ENCODE peak calls at places on chromosomes 7 and 10, in nine cellular contexts. J is germinal center; T is brain microvascular endothelial cell; B is EH; A is heart left ventricle; Q is left lung; L is PC-3; S is CD4-positive, CD25-positive, alpha-beta regulatory T cell; H is type B pancreatic cell. Z is an unnamed sample.

GRCh38 chr7:113790025-113790424 is 128.8 kb downstream of the PPP1R3A start:
- DNase-seq in H (no peak), A (peak), T (no peak), Q (no peak), B (no peak), S (no peak), L (no peak), J (no peak), Z (no peak)

GRCh38 chr10:35797187-35797586 is 155.1 kb upstream of the FZD8 start:
- DNase-seq in A (no peak), S (no peak), J (no peak), B (peak), T (peak), Q (no peak), H (no peak), L (no peak), Z (no peak)

GRCh38 chr7:76064208-76064970 is 16.5 kb downstream of the MDH2 start:
- DNase-seq in T (no peak), A (no peak), S (no peak), L (no peak), Q (no peak), H (no peak), B (no peak), J (no peak), Z (no peak)

GRCh38 chr10:44995581-44995913 is 5.2 kb upstream of the ZNF22 start:
- DNase-seq in B (no peak), A (no peak), L (no peak), H (no peak), T (no peak), J (no peak), S (no peak), Q (no peak), Z (no peak)

GRCh38 chr7:44277391-44277790 is 48.0 kb downstream of the CAMK2B start:
- DNase-seq in J (no peak), H (no peak), Q (peak), L (no peak), A (peak), T (no peak), B (no peak), S (no peak), Z (no peak)

GRCh38 chr10:55500931-55501559 is 700.0 kb upstream of the PCDH15 start:
- DNase-seq in Q (no peak), S (no peak), L (peak), B (no peak), T (peak), A (no peak), J (no peak), H (no peak), Z (peak)

GRCh38 chr10:126663328-126663727 is 7.2 kb downstream of the C10orf90 start:
- DNase-seq in J (no peak), H (no peak), B (peak), S (no peak), A (no peak), T (peak), Q (no peak), L (no peak), Z (peak)

GRCh38 chr7:33880787-33881186 is 24.6 kb upstream of the BMPER start:
- DNase-seq in J (no peak), L (peak), H (no peak), T (no peak), A (no peak), S (no peak), B (peak), Q (no peak), Z (peak)

GRCh38 chr7:142463401-142463850 is 205.6 kb upstream of the PRSS58 start:
- DNase-seq in H (no peak), T (no peak), L (no peak), Q (no peak), A (no peak), S (peak), J (no peak), B (peak), Z (no peak)

GRCh38 chr10:14700551-14700950 is 74.1 kb downstream of the FAM107B start:
- DNase-seq in J (no peak), Q (no peak), L (no peak), A (no peak), S (no peak), T (no peak), B (no peak), H (no peak), Z (no peak)

GRCh38 chr7:106465704-106466468 is 181.1 kb upstream of the NAMPT start:
- DNase-seq in H (no peak), J (no peak), T (no peak), Q (no peak), L (no peak), A (no peak), S (no peak), B (no peak), Z (no peak)

GRCh38 chr10:75470901-75471300 is 39.5 kb downstream of the LRMDA start:
- DNase-seq in S (no peak), B (peak), J (no peak), A (no peak), L (no peak), Q (no peak), T (no peak), H (no peak), Z (no peak)

GRCh38 chr10:5461201-5461585 is 38.2 kb downstream of the CALML5 start:
- DNase-seq in H (no peak), S (no peak), L (no peak), T (no peak), B (peak), J (no peak), Q (no peak), A (no peak), Z (no peak)